ENCODE peak calls at places on chromosomes 1 and 21, in eight cellular contexts. L is AG09309, O is IMR-90, E is aorta, G is AG10803, H is mammary epithelial cell, A is lower lobe of right lung, Z is A549. B is an unnamed sample.
A peak's percentile ranks its signal among the peaks of the same experiment; 100 is the strongest.

GRCh38 chr1:61392417-61393242 is 310.3 kb downstream of the NFIA start:
- DNase-seq in L (no peak), O (no peak), E (no peak), G (no peak), H (no peak), A (no peak), Z (no peak), B (no peak)

GRCh38 chr1:44602675-44603610 is 71.3 kb downstream of the TMEM53 start:
- DNase-seq in L (no peak), O (no peak), E (no peak), G (no peak), H (no peak), A (no peak), Z (no peak), B (no peak)

GRCh38 chr1:156806512-156807440 is 9.9 kb downstream of the SH2D2A start:
- DNase-seq in L (no peak), O (no peak), E (no peak), G (no peak), H (no peak), A (no peak), Z (no peak), B (no peak)

GRCh38 chr1:111553199-111553598 is 49.8 kb upstream of the ADORA3 start:
- DNase-seq in L (peak; percentile 49), O (peak; percentile 89), E (no peak), G (peak; percentile 83), H (peak; percentile 80), A (no peak), Z (no peak), B (peak; percentile 75)

GRCh38 chr1:113928129-113928949 is 785 bp upstream of the HIPK1 start:
- DNase-seq in L (no peak), O (peak; percentile 35), E (no peak), G (peak; percentile 59), H (no peak), A (no peak), Z (no peak), B (no peak)

GRCh38 chr1:154999651-155000474 is 2.7 kb upstream of the ZBTB7B start:
- DNase-seq in L (no peak), O (no peak), E (peak; percentile 60), G (no peak), H (no peak), A (no peak), Z (no peak), B (no peak)

GRCh38 chr21:32991299-32991850 is 34.4 kb upstream of the OLIG2 start:
- DNase-seq in L (no peak), O (no peak), E (no peak), G (no peak), H (no peak), A (no peak), Z (no peak), B (no peak)

GRCh38 chr1:180158149-180159147 is 3.8 kb downstream of the QSOX1 start:
- DNase-seq in L (no peak), O (no peak), E (no peak), G (no peak), H (no peak), A (no peak), Z (no peak), B (no peak)

GRCh38 chr21:33121715-33122475 is 52.0 kb downstream of the OLIG1 start:
- DNase-seq in L (no peak), O (peak; percentile 14), E (no peak), G (peak; percentile 9), H (peak; percentile 12), A (no peak), Z (no peak), B (peak; percentile 1)

GRCh38 chr1:155261401-155261887 is 716 bp downstream of the SCAMP3 start:
- DNase-seq in L (no peak), O (peak; percentile 15), E (peak; percentile 48), G (no peak), H (no peak), A (no peak), Z (peak; percentile 46), B (no peak)

GRCh38 chr21:46289655-46290178 is 3.6 kb downstream of the YBEY start:
- DNase-seq in L (no peak), O (no peak), E (no peak), G (no peak), H (no peak), A (no peak), Z (no peak), B (no peak)

GRCh38 chr1:208166340-208167138 is 77.6 kb downstream of the PLXNA2 start:
- DNase-seq in L (no peak), O (no peak), E (no peak), G (no peak), H (peak; percentile 91), A (no peak), Z (no peak), B (no peak)

GRCh38 chr1:91038582-91038981 is 16.7 kb upstream of the ZNF644 start:
- DNase-seq in L (no peak), O (no peak), E (no peak), G (no peak), H (no peak), A (no peak), Z (no peak), B (no peak)

GRCh38 chr1:65317866-65318653 is 8.7 kb downstream of the DNAJC6 start:
- DNase-seq in L (no peak), O (no peak), E (no peak), G (no peak), H (no peak), A (no peak), Z (no peak), B (no peak)

GRCh38 chr1:208387908-208388756 is 143.9 kb upstream of the PLXNA2 start:
- DNase-seq in L (no peak), O (no peak), E (no peak), G (no peak), H (peak; percentile 19), A (no peak), Z (no peak), B (no peak)

DNA sequence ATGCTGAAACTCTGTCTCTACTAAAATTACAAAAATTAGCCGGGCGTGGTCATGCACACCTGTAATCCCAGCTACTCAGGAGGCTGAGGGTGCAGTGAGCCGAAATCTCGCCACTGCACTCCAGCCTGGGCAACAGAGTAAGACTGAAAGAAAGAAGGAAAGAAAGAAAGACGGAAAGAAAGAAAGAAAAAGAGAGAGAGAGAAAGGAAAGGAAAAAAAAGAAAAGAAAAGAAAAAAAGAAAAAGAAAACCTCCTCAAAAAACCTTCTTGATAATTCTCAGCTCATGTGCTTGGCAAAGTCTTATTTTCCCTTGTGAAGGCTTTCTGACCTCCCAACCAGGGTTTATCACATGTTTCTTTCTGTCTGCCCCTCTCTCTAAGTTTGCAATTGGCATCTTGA is 7.3 kb downstream of the NID1 start:
- DNase-seq in L (no peak), O (no peak), E (no peak), G (no peak), H (no peak), A (no peak), Z (no peak), B (no peak)
- H3K4me3 ChIP-seq in L (no peak overlapping the region), O (no peak overlapping the region), E (no peak overlapping the region), G (no peak overlapping the region), H (no peak overlapping the region), A (no peak overlapping the region), Z (no peak overlapping the region), B (no peak overlapping the region)

DNA sequence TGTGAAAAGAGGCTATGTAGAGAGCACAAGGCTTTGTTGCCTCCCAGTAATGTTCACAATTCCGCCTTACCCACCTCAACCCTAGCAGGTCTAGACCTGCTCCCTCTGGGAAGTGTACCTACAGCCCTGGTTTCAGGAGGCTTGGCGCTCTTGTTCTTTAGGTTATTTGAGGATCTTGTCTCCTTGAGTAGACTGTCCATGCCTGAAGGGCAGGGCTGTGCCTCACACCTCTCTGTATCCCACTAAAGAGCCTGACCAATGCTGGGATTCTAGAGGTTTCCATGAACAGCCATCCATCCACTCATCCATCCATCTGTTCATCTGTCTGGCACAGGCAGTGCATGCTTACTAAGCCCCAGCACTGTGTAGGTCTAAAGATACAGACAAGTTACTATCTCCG is 1.0 kb downstream of the RAB7B start:
- DNase-seq in L (no peak), O (no peak), E (no peak), G (no peak), H (peak; percentile 84), A (no peak), Z (no peak), B (no peak)
- H3K4me3 ChIP-seq in L (no peak overlapping the region), O (no peak overlapping the region), E (no peak overlapping the region), G (peak overlapping the region; percentile 67), H (peak overlapping the region; percentile 60), A (peak overlapping the region; percentile 49), Z (no peak overlapping the region), B (no peak overlapping the region)

GRCh38 chr1:32716312-32717126 is 13.9 kb upstream of the SYNC start:
- DNase-seq in L (no peak), O (no peak), E (no peak), G (no peak), H (peak; percentile 94), A (peak; percentile 96), Z (peak; percentile 65), B (no peak)
- H3K4me3 ChIP-seq in L (no peak overlapping the region), O (no peak overlapping the region), E (no peak overlapping the region), G (no peak overlapping the region), H (no peak overlapping the region), A (no peak overlapping the region), Z (peak overlapping the region; percentile 17), B (no peak overlapping the region)

GRCh38 chr1:162389021-162389818 is 7.7 kb downstream of the C1orf226 start:
- DNase-seq in L (peak; percentile 18), O (peak; percentile 30), E (no peak), G (peak; percentile 48), H (peak; percentile 60), A (no peak), Z (no peak), B (no peak)
- H3K4me3 ChIP-seq in L (no peak overlapping the region), O (no peak overlapping the region), E (no peak overlapping the region), G (no peak overlapping the region), H (no peak overlapping the region), A (no peak overlapping the region), Z (no peak overlapping the region), B (no peak overlapping the region)

DNA sequence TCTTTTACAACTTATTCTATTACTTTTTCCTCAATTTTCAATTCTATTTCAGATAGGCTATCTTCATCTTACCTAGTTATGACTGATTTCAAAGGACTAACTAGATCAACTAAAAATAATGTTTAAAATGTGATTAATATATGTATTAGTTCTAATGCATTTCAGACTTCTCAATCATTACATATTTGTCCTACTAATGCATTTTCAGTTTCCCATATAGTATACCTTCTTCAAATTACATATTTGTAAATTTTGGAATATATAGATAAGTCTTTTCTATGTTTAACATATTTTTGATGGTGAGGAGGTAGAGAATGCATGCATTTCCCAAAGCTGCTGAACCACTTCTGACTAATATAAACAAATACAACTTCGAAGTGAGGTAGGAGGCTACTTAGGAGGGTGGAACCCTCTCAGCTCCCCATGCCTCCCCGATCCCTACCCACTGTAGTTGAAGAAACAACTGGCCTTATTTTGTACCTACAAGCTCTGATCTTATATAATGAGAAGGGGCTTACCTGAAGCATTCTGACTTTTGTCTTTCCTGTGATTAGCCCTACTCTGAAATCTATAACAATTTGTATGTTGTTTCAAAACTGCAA is 1.7 kb downstream of the TRMT1L start:
- DNase-seq in L (no peak), O (peak; percentile 64), E (no peak), G (no peak), H (peak; percentile 11), A (no peak), Z (no peak), B (no peak)
- H3K4me3 ChIP-seq in L (peak overlapping the region; percentile 6), O (peak overlapping the region; percentile 21), E (no peak overlapping the region), G (peak overlapping the region; percentile 24), H (peak overlapping the region; percentile 89), A (peak overlapping the region; percentile 87), Z (no peak overlapping the region), B (no peak overlapping the region)

B was measured in brain microvascular endothelial cell.